ENCODE peak calls at places on chromosomes 12 and 14, in nine cellular contexts. U, J, Q, D, A, P, M, V and F are unnamed samples.

GRCh38 chr12:49567302-49567610 is 686 bp downstream of the MCRS1 start:
- ATAC-seq in U (peak), J (no peak), Q (peak), D (peak), A (peak), P (peak), M (peak), V (peak), F (peak)

GRCh38 chr12:132474237-132474741 is 15.7 kb upstream of the FBRSL1 start:
- ATAC-seq in U (no peak), J (peak), Q (no peak), D (no peak), A (peak), P (peak), M (no peak), V (no peak), F (no peak)

GRCh38 chr14:105067140-105067968 is 2.1 kb upstream of the GPR132 start:
- ATAC-seq in U (no peak), J (peak), Q (no peak), D (no peak), A (no peak), P (peak), M (no peak), V (peak), F (no peak)

GRCh38 chr12:96237465-96238077 is 43.4 kb downstream of the ELK3 start:
- ATAC-seq in U (peak), J (peak), Q (peak), D (no peak), A (peak), P (peak), M (no peak), V (peak), F (no peak)

GRCh38 chr12:109625131-109625559 is 51.6 kb downstream of the MVK start:
- ATAC-seq in U (peak), J (peak), Q (peak), D (no peak), A (no peak), P (no peak), M (peak), V (no peak), F (no peak)

GRCh38 chr14:94550041-94550440 is 11.2 kb upstream of the SERPINA4 start:
- ATAC-seq in U (no peak), J (no peak), Q (no peak), D (no peak), A (no peak), P (no peak), M (no peak), V (no peak), F (no peak)

GRCh38 chr14:100844082-100844408 is 18.1 kb downstream of the MEG3 start:
- ATAC-seq in U (no peak), J (no peak), Q (no peak), D (no peak), A (no peak), P (no peak), M (no peak), V (peak), F (no peak)

GRCh38 chr14:91249841-91250616 is 5.5 kb upstream of the GPR68 start:
- ATAC-seq in U (no peak), J (no peak), Q (no peak), D (peak), A (peak), P (no peak), M (no peak), V (peak), F (peak)

GRCh38 chr12:78290606-78291345 is 460.1 kb downstream of the NAV3 start:
- ATAC-seq in U (no peak), J (no peak), Q (no peak), D (no peak), A (no peak), P (no peak), M (no peak), V (no peak), F (no peak)

GRCh38 chr14:60862283-60862682 is 118.6 kb downstream of the TRMT5 start:
- ATAC-seq in U (peak), J (no peak), Q (peak), D (no peak), A (no peak), P (no peak), M (peak), V (no peak), F (no peak)

GRCh38 chr12:131928080-131928764 is 854 bp upstream of the PUS1 start:
- ATAC-seq in U (peak), J (peak), Q (peak), D (no peak), A (peak), P (no peak), M (no peak), V (peak), F (no peak)

GRCh38 chr12:13981296-13981962 is at the start of gene GRIN2B:
- ATAC-seq in U (no peak), J (no peak), Q (peak), D (peak), A (no peak), P (no peak), M (no peak), V (no peak), F (peak)

GRCh38 chr14:85565862-85566296 is 35.9 kb downstream of the FLRT2 start:
- ATAC-seq in U (no peak), J (no peak), Q (peak), D (no peak), A (no peak), P (no peak), M (no peak), V (no peak), F (no peak)

GRCh38 chr12:6778212-6778570 is 5.9 kb downstream of the LAG3 start:
- ATAC-seq in U (peak), J (no peak), Q (peak), D (no peak), A (no peak), P (no peak), M (peak), V (no peak), F (no peak)

GRCh38 chr12:102067574-102068258 is 5.9 kb upstream of the WASHC3 start:
- ATAC-seq in U (no peak), J (no peak), Q (no peak), D (no peak), A (no peak), P (no peak), M (no peak), V (peak), F (no peak)

GRCh38 chr14:92973798-92974372 is 50.9 kb downstream of the CHGA start:
- ATAC-seq in U (peak), J (no peak), Q (peak), D (no peak), A (no peak), P (no peak), M (peak), V (no peak), F (no peak)

GRCh38 chr12:109738209-109738608 is 24.6 kb downstream of the FAM222A start:
- ATAC-seq in U (no peak), J (no peak), Q (no peak), D (no peak), A (no peak), P (no peak), M (no peak), V (no peak), F (no peak)

GRCh38 chr12:57619434-57620244 is 8.4 kb downstream of the ARHGEF25 start:
- ATAC-seq in U (peak), J (no peak), Q (peak), D (peak), A (peak), P (no peak), M (no peak), V (no peak), F (no peak)

GRCh38 chr14:62692490-62693106 is 352.7 kb downstream of the KCNH5 start:
- ATAC-seq in U (no peak), J (peak), Q (peak), D (no peak), A (no peak), P (no peak), M (no peak), V (no peak), F (no peak)

GRCh38 chr12:8078400-8078799 is 3.7 kb upstream of the NECAP1 start:
- ATAC-seq in U (no peak), J (no peak), Q (no peak), D (no peak), A (peak), P (peak), M (no peak), V (peak), F (no peak)

GRCh38 chr12:11693626-11694025 is 44.2 kb downstream of the ETV6 start:
- ATAC-seq in U (no peak), J (no peak), Q (no peak), D (no peak), A (no peak), P (no peak), M (no peak), V (no peak), F (no peak)